ENCODE peak calls at places on chromosomes 6 and 20, in five cellular contexts. One of them, this sample, is unnamed.

GRCh38 chr6:67450641-67451040 is 1184.4 kb upstream of the ADGRB3 start:
- DNase-seq in uterus: no peak
- DNase-seq in spleen: no peak
- DNase-seq in NB4: no peak
- DNase-seq in sigmoid colon: no peak
- DNase-seq in this sample: no peak

GRCh38 chr6:42084889-42085288 is 34.6 kb downstream of the TAF8 start:
- DNase-seq in uterus: no peak
- DNase-seq in spleen: peak
- DNase-seq in NB4: no peak
- DNase-seq in sigmoid colon: no peak
- DNase-seq in this sample: no peak

GRCh38 chr20:60262967-60263603 is 304.9 kb downstream of the CDH26 start:
- DNase-seq in uterus: no peak
- DNase-seq in spleen: peak
- DNase-seq in NB4: peak
- DNase-seq in sigmoid colon: no peak
- DNase-seq in this sample: peak

GRCh38 chr6:146582857-146583256 is 15.9 kb upstream of the ADGB start:
- DNase-seq in uterus: no peak
- DNase-seq in spleen: no peak
- DNase-seq in NB4: peak
- DNase-seq in sigmoid colon: peak
- DNase-seq in this sample: peak

GRCh38 chr20:32963176-32963575 is 41.1 kb downstream of the SUN5 start:
- DNase-seq in uterus: no peak
- DNase-seq in spleen: peak
- DNase-seq in NB4: no peak
- DNase-seq in sigmoid colon: peak
- DNase-seq in this sample: no peak

GRCh38 chr20:46695888-46696287 is 6.6 kb upstream of the TP53RK start:
- DNase-seq in uterus: no peak
- DNase-seq in spleen: no peak
- DNase-seq in NB4: no peak
- DNase-seq in sigmoid colon: no peak
- DNase-seq in this sample: no peak

GRCh38 chr6:7568021-7568420 is 22.0 kb upstream of the SNRNP48 start:
- DNase-seq in uterus: no peak
- DNase-seq in spleen: no peak
- DNase-seq in NB4: no peak
- DNase-seq in sigmoid colon: no peak
- DNase-seq in this sample: no peak

GRCh38 chr6:52661551-52661950 is 9.4 kb upstream of the TMEM14A start:
- DNase-seq in uterus: no peak
- DNase-seq in spleen: no peak
- DNase-seq in NB4: no peak
- DNase-seq in sigmoid colon: no peak
- DNase-seq in this sample: no peak

GRCh38 chr6:122372647-122373046 is 26.8 kb upstream of the HSF2 start:
- DNase-seq in uterus: no peak
- DNase-seq in spleen: no peak
- DNase-seq in NB4: peak
- DNase-seq in sigmoid colon: no peak
- DNase-seq in this sample: no peak

GRCh38 chr6:134870677-134871498 is 79.0 kb downstream of the ALDH8A1 start:
- DNase-seq in uterus: no peak
- DNase-seq in spleen: no peak
- DNase-seq in NB4: no peak
- DNase-seq in sigmoid colon: no peak
- DNase-seq in this sample: no peak

GRCh38 chr6:11812951-11813350 is 34.3 kb upstream of the ADTRP start:
- DNase-seq in uterus: no peak
- DNase-seq in spleen: no peak
- DNase-seq in NB4: no peak
- DNase-seq in sigmoid colon: no peak
- DNase-seq in this sample: no peak

GRCh38 chr20:48738399-48739304 is 89.1 kb downstream of the PREX1 start:
- DNase-seq in uterus: no peak
- DNase-seq in spleen: no peak
- DNase-seq in NB4: no peak
- DNase-seq in sigmoid colon: peak
- DNase-seq in this sample: no peak

GRCh38 chr6:15574023-15574422 is 88.8 kb downstream of the DTNBP1 start:
- DNase-seq in uterus: no peak
- DNase-seq in spleen: no peak
- DNase-seq in NB4: no peak
- DNase-seq in sigmoid colon: no peak
- DNase-seq in this sample: no peak

GRCh38 chr6:15573376-15573775 is 89.5 kb downstream of the DTNBP1 start:
- DNase-seq in uterus: no peak
- DNase-seq in spleen: no peak
- DNase-seq in NB4: no peak
- DNase-seq in sigmoid colon: no peak
- DNase-seq in this sample: no peak

GRCh38 chr6:15572296-15573016 is 90.4 kb downstream of the DTNBP1 start:
- DNase-seq in uterus: no peak
- DNase-seq in spleen: no peak
- DNase-seq in NB4: no peak
- DNase-seq in sigmoid colon: no peak
- DNase-seq in this sample: no peak

GRCh38 chr6:15570171-15570570 is 92.7 kb downstream of the DTNBP1 start:
- DNase-seq in uterus: no peak
- DNase-seq in spleen: no peak
- DNase-seq in NB4: no peak
- DNase-seq in sigmoid colon: no peak
- DNase-seq in this sample: no peak

DNA sequence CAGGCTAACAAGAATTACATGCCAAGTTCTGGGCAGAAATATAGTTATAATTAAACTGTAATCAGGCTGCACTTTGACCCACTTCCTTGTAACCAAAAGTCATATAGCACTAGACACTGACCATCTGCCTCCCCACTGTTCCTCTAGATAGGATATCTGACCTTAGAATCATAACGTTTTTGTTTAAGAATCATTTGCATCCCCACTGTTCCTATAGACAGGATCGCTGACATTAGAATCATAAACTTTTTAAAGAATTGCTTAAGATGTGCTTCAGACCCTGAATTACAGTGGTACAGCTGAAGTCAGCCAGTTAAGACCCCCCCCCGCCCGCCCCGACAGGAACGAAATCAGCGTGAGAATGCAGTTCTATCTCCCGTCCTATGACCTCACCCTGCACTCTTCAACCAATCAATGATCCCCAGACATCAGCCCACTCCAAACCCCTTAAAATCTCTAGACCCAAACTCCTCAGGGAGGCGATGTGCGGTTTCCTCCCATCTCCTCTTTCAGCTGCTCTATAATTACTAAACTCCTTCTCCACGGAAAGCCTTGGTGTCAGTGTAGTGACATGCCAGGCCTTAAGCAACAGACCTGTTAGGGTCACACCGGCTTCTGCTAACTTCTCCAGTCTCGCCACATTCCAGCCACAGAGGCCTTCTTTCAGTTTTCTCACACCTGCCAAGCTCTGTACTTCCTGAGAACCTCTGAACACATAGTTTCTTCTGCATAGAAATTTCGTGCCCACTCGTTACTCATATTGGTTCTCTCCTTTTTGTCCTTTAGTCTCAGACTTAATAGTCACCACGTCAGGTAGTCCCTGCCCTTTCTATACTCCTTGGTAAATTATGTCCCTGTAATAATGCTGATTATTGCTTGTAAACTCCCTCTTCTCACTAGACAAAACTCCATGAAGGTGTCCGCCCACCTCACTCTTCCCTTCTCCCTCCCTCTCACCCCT is 93.5 kb downstream of the DTNBP1 start:
- DNase-seq in uterus: no peak
- DNase-seq in spleen: no peak
- DNase-seq in NB4: peak
- DNase-seq in sigmoid colon: no peak
- DNase-seq in this sample: peak
- TF ChIP-seq POLR2A in uterus: no peak
- TF ChIP-seq POLR2A in spleen: no peak
- TF ChIP-seq POLR2A in NB4: no peak
- TF ChIP-seq POLR2A in sigmoid colon: no peak
- TF ChIP-seq POLR2A in this sample: no peak

GRCh38 chr6:43509984-43510826 is at the start of gene LRRC73:
- DNase-seq in uterus: peak
- DNase-seq in spleen: peak
- DNase-seq in NB4: peak
- DNase-seq in sigmoid colon: peak
- DNase-seq in this sample: peak
- TF ChIP-seq POLR2A in uterus: peak
- TF ChIP-seq POLR2A in spleen: no peak
- TF ChIP-seq POLR2A in NB4: no peak
- TF ChIP-seq POLR2A in sigmoid colon: no peak
- TF ChIP-seq POLR2A in this sample: peak

GRCh38 chr20:20089939-20090338 is 37.6 kb downstream of the CFAP61 start:
- DNase-seq in uterus: no peak
- DNase-seq in spleen: no peak
- DNase-seq in NB4: no peak
- DNase-seq in sigmoid colon: no peak
- DNase-seq in this sample: no peak

GRCh38 chr20:20085071-20085470 is 32.7 kb downstream of the CFAP61 start:
- DNase-seq in uterus: no peak
- DNase-seq in spleen: no peak
- DNase-seq in NB4: no peak
- DNase-seq in sigmoid colon: no peak
- DNase-seq in this sample: no peak

GRCh38 chr20:20092852-20093251 is 40.5 kb downstream of the CFAP61 start:
- DNase-seq in uterus: no peak
- DNase-seq in spleen: no peak
- DNase-seq in NB4: no peak
- DNase-seq in sigmoid colon: no peak
- DNase-seq in this sample: no peak

GRCh38 chr20:20085812-20086211 is 33.5 kb downstream of the CFAP61 start:
- DNase-seq in uterus: no peak
- DNase-seq in spleen: no peak
- DNase-seq in NB4: no peak
- DNase-seq in sigmoid colon: no peak
- DNase-seq in this sample: no peak

GRCh38 chr20:20089018-20089417 is 36.7 kb downstream of the CFAP61 start:
- DNase-seq in uterus: no peak
- DNase-seq in spleen: no peak
- DNase-seq in NB4: no peak
- DNase-seq in sigmoid colon: no peak
- DNase-seq in this sample: no peak
- TF ChIP-seq POLR2A in uterus: no peak
- TF ChIP-seq POLR2A in spleen: no peak
- TF ChIP-seq POLR2A in NB4: no peak
- TF ChIP-seq POLR2A in sigmoid colon: no peak
- TF ChIP-seq POLR2A in this sample: no peak

DNA sequence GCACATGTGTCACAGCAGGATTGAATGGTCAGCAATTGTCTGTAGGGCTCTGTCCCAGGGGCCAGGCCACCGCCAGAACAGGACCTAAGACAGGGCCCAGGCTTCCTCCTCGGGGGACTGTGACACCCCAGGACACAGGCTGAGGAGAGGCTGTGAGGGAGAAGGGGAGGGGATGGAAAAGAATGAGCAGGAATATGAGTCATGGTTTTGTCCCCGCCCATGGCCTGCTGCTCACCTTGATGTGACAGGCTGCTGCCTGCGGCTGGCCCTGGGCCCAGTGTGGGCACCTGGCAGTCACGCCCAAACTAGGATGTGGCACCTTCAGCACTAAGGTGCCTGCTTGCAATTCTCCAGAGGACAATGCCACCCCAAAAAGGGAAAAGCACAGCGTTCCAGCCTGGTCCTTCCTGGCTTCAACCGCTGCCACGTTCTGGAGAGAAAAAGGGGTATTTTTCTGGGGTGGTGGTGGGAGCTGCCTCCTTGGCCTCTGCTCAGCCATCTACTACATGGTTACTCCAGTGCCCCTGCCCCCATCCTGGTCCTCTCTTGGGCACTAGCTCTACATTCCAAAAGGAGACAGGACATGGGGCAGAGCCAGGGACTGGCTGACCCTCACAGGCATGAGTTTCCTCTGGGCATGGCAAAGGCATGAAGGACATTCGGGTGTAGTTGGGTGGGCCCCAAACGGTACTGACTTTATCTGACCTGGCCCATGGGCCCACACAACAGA is 93.4 kb downstream of the SLC22A23 start:
- DNase-seq in uterus: no peak
- DNase-seq in spleen: no peak
- DNase-seq in NB4: no peak
- DNase-seq in sigmoid colon: no peak
- DNase-seq in this sample: peak
- TF ChIP-seq POLR2A in uterus: no peak
- TF ChIP-seq POLR2A in spleen: no peak
- TF ChIP-seq POLR2A in NB4: no peak
- TF ChIP-seq POLR2A in sigmoid colon: no peak
- TF ChIP-seq POLR2A in this sample: no peak

DNA sequence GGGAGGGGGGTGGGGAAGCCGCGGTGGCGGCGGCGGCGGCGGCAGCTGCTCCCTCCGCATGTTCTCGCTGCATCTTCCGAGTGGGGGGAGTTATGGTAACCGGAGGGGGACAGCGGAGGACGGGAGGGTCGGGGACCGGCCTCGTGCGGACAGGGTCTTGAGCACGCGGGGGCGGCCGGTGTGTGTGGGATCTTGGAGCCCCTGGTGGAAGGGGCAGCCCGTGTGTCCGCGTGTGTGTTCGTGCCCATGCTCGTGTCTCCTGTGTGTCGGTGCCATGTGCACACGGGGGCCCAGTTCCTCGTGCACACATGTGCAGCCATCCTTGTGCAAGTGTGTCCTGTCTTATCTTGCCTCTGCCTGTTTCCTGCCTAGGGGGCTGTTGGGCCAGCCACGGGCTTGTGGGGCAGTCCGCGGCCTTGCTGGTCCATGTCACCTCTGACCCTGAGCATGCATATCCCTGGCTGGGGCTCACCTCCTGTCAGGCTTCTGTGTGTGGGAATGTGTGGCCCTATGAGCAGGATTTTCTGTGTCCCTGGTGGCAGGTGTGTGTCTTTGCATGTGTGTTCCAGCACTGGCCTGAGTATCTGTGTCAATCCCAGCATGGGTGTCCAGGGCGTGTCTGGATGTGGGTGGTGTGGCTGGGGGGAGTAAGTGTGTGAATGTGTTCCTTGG is 8.5 kb downstream of the SYNGAP1 start:
- DNase-seq in uterus: no peak
- DNase-seq in spleen: peak
- DNase-seq in NB4: peak
- DNase-seq in sigmoid colon: no peak
- DNase-seq in this sample: peak
- TF ChIP-seq POLR2A in uterus: no peak
- TF ChIP-seq POLR2A in spleen: no peak
- TF ChIP-seq POLR2A in NB4: no peak
- TF ChIP-seq POLR2A in sigmoid colon: no peak
- TF ChIP-seq POLR2A in this sample: no peak

GRCh38 chr6:13273931-13274706 is 54.2 kb downstream of the TBC1D7 start:
- DNase-seq in uterus: no peak
- DNase-seq in spleen: peak
- DNase-seq in NB4: peak
- DNase-seq in sigmoid colon: no peak
- DNase-seq in this sample: peak
- TF ChIP-seq POLR2A in uterus: no peak
- TF ChIP-seq POLR2A in spleen: no peak
- TF ChIP-seq POLR2A in NB4: peak
- TF ChIP-seq POLR2A in sigmoid colon: no peak
- TF ChIP-seq POLR2A in this sample: peak